ENCODE peak calls at places on chromosomes 1 and 21, in seven cellular contexts. N, U, E, G, R, C and F are unnamed samples.

GRCh38 chr1:57623039-57623790 is 199.4 kb upstream of the DAB1 start:
- DNase-seq in C (no peak), G (no peak), N (peak), U (peak), E (peak), R (peak), F (no peak)

GRCh38 chr1:117846674-117847425 is 82.6 kb downstream of the GDAP2 start:
- DNase-seq in N (no peak), G (no peak), R (no peak), E (no peak), U (no peak), C (no peak), F (no peak)

GRCh38 chr21:45130324-45130774 is 56.0 kb downstream of the ADARB1 start:
- DNase-seq in R (no peak), U (no peak), E (peak), G (no peak), N (peak), C (peak), F (peak)

GRCh38 chr21:43308511-43309283 is 118.2 kb downstream of the SIK1 start:
- DNase-seq in N (no peak), G (no peak), E (no peak), R (no peak), C (no peak), U (no peak), F (no peak)

GRCh38 chr1:54464477-54465146 is 58.4 kb upstream of the SSBP3 start:
- DNase-seq in C (no peak), R (peak), U (no peak), N (peak), E (no peak), G (no peak), F (no peak)

GRCh38 chr1:156574039-156574633 is 1.8 kb upstream of the IQGAP3 start:
- DNase-seq in N (no peak), C (no peak), U (no peak), E (no peak), R (no peak), G (no peak), F (no peak)

GRCh38 chr1:67361646-67362045 is 54.0 kb downstream of the IL12RB2 start:
- DNase-seq in N (no peak), C (no peak), U (no peak), R (no peak), G (no peak), E (no peak), F (no peak)

GRCh38 chr1:39895096-39895495 is 6.6 kb downstream of the MYCL start:
- DNase-seq in N (no peak), U (no peak), G (no peak), R (no peak), E (no peak), C (peak), F (peak)

GRCh38 chr1:211775208-211775607 is 55.4 kb downstream of the LPGAT1 start:
- DNase-seq in C (no peak), U (no peak), R (no peak), E (no peak), G (no peak), N (no peak), F (no peak)

GRCh38 chr21:44732956-44733355 is 21.6 kb upstream of the TSPEAR start:
- DNase-seq in G (no peak), C (no peak), E (no peak), R (no peak), N (no peak), U (no peak), F (no peak)

GRCh38 chr1:201016211-201016651 is 7.3 kb downstream of the KIF21B start:
- DNase-seq in E (peak), U (no peak), G (no peak), R (no peak), N (peak), C (no peak), F (peak)

GRCh38 chr1:45928486-45929205 is 125.2 kb downstream of the MAST2 start:
- DNase-seq in U (no peak), N (peak), E (no peak), R (no peak), G (no peak), C (no peak), F (no peak)

GRCh38 chr1:65277605-65278343 is 31.6 kb upstream of the DNAJC6 start:
- DNase-seq in U (no peak), R (no peak), G (no peak), N (no peak), E (no peak), C (no peak), F (no peak)

GRCh38 chr1:209569445-209570207 is 13.9 kb upstream of the CAMK1G start:
- DNase-seq in C (peak), E (peak), U (peak), N (peak), G (peak), R (peak), F (peak)

GRCh38 chr1:153699116-153699515 is 20.6 kb downstream of the NPR1 start:
- DNase-seq in G (peak), C (peak), R (no peak), E (peak), N (peak), U (no peak), F (peak)

GRCh38 chr1:183075861-183076260 is 52.6 kb downstream of the LAMC1 start:
- DNase-seq in G (no peak), R (no peak), E (peak), C (no peak), N (no peak), U (no peak), F (no peak)

GRCh38 chr1:15802234-15802965 is 5.0 kb downstream of the UQCRHL start:
- DNase-seq in G (no peak), C (no peak), U (no peak), R (no peak), E (no peak), N (peak), F (no peak)

GRCh38 chr1:164380893-164381292 is 178.1 kb upstream of the PBX1 start:
- DNase-seq in U (no peak), G (no peak), N (no peak), E (no peak), C (no peak), R (no peak), F (no peak)

GRCh38 chr1:74650561-74650960 is 23.0 kb downstream of the ERICH3 start:
- DNase-seq in C (peak), N (peak), G (no peak), R (no peak), E (peak), U (no peak), F (peak)

GRCh38 chr1:6280761-6281451 is 20.0 kb upstream of the GPR153 start:
- DNase-seq in R (peak), E (no peak), U (peak), C (no peak), G (no peak), N (no peak), F (no peak)
- TF ChIP-seq CTCF in R (peak), E (peak), U (peak), C (peak), G (peak), N (peak), F (no peak)

GRCh38 chr1:23801338-23801748 is 789 bp upstream of the GALE start:
- DNase-seq in N (no peak), G (no peak), R (peak), C (no peak), E (no peak), U (no peak), F (peak)

GRCh38 chr1:23801876-23802275 is 1.3 kb upstream of the GALE start:
- DNase-seq in C (no peak), U (no peak), R (peak), N (no peak), G (no peak), E (no peak), F (no peak)

GRCh38 chr1:23805025-23805424 is 4.5 kb upstream of the GALE start:
- DNase-seq in G (no peak), E (no peak), C (no peak), N (no peak), R (no peak), U (no peak), F (no peak)

GRCh38 chr1:23803674-23804073 is 3.1 kb upstream of the GALE start:
- DNase-seq in C (no peak), E (no peak), G (no peak), N (no peak), U (no peak), R (no peak), F (no peak)

DNA sequence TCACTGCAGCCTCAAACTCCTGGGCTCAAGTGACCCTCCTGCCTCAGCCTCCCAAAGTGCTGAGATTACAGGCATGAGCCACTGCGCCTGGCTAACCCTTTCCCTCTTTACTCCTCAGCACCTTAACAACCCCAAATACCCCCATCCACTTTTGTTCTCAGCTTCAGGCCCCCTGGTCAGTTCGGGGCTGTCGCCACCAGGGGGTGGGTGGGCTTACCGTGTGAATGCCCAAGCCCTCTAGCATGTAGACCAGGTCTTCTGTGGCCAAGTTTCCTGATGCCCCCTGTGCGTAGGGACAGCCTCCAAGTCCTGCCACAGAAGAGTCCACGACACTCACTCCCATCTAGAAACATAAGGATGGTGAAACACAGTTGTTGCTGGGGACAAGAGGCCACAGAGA is 3.6 kb upstream of the GALE start:
- DNase-seq in E (no peak), N (no peak), U (no peak), R (peak), G (no peak), C (no peak), F (no peak)
- TF ChIP-seq CTCF in E (peak), N (peak), U (peak), R (peak), G (no peak), C (peak), F (no peak)

DNA sequence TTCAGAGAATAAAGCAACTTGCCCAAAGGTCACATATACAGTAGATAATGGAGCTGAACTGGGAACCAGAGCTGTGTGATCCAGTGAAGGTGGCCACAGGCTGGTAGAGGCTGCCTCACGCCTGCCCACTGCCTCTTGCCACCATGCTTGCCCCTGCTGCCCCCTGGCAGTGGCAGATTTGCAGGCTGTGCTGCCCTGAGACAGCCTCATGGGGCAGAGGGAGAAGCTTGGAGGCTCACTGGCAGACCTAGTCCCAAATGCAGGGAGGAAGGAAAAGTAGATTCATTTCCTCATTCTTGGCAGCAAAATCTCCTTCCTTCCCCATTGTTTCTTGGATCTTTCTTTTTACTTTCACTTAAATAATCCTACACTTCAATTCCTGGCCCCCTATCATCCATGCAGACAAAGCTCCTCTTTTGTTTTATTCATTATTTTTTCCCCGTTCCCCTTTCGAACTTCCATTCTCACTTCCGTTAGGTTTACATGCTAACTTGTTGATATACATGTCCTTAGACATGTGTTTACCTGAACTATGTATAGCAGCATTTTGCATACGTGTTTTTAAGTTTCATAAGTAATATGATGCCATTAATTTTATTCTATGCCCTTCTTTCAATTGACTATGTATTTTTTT is 66.9 kb upstream of the LYST start:
- DNase-seq in R (no peak), G (no peak), U (no peak), E (no peak), C (peak), N (no peak), F (no peak)
- TF ChIP-seq CTCF in R (peak), G (no peak), U (no peak), E (no peak), C (peak), N (no peak), F (peak)

DNA sequence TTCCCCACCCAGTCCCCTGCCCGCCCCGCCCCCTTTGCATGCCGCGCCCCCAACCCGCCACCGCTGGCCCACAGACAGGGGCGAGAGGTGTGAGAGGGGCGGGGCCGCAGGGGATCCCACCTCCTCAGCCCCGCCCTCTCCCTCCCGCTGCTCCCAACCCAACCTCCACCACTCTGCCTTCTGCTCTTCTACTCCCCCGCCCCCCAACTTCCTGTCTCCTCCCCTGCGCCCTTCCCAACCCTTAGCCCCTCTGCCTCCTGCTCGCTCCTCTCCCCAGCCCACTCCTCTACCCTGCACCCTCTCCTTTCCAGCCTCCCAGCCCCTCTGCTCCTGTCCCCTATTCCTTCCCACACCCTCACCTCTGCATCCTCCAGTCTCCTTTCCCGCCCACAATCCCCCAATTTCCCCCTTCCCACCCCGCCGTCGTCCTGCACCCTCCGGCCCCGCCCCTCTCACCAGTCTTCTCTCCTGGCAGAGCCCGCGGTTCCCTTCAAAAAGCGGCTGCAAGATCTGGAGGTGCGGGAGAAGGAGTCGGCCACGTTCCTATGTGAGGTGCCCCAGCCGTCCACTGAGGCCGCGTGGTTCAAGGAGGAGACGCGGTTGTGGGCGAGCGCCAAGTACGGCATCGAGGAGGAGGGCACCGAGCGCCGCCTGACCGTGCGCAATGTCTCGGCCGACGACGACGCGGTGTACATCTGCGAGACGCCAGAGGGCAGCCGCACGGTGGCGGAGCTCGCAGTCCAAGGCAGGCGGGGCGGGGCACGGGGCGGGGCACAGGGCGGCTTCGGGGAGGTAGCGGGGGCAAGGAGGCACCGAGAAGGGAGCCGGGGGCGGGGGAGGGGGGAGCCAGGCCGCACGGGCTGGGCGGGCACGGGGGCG is 5.4 kb downstream of the OBSCN start:
- DNase-seq in U (peak), N (peak), G (peak), C (peak), R (peak), E (peak), F (peak)
- TF ChIP-seq CTCF in U (peak), N (peak), G (peak), C (peak), R (peak), E (peak), F (peak)

GRCh38 chr1:4584471-4584870 is 69.9 kb upstream of the AJAP1 start:
- DNase-seq in N (no peak), R (no peak), E (no peak), G (no peak), U (no peak), C (no peak), F (no peak)

GRCh38 chr1:4587721-4588120 is 66.7 kb upstream of the AJAP1 start:
- DNase-seq in C (no peak), N (no peak), U (no peak), G (no peak), E (no peak), R (no peak), F (no peak)

GRCh38 chr1:4585705-4586104 is 68.7 kb upstream of the AJAP1 start:
- DNase-seq in R (no peak), E (no peak), N (no peak), G (no peak), C (no peak), U (no peak), F (no peak)

GRCh38 chr1:4586611-4587010 is 67.8 kb upstream of the AJAP1 start:
- DNase-seq in N (no peak), C (no peak), G (no peak), U (no peak), E (no peak), R (no peak), F (no peak)

DNA sequence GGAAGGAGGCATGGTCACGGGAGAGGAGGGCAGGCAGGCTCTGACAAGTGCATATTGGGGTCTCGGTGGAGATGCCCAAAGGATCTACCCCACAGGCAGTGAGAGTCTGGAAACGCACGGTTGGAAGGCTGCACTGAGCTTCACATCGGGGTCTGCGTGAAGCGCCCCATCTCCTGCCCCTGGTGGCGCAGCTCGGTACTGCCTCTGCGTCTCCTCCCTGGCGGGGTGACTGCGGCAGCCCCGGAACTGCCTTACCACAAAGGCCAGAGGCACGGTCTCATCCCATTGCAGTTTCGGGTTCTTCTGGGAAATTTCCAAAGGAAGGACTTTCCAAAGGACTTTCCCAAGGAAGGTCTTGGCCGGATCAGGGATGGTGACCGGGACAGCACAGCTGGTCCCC is 69.2 kb upstream of the AJAP1 start:
- DNase-seq in N (no peak), R (peak), C (no peak), G (no peak), U (peak), E (no peak), F (no peak)
- TF ChIP-seq CTCF in N (no peak), R (no peak), C (peak), G (no peak), U (peak), E (peak), F (no peak)

GRCh38 chr1:226952121-226952441 is 12.0 kb downstream of the COQ8A start:
- DNase-seq in N (no peak), G (no peak), U (no peak), C (no peak), E (no peak), R (no peak), F (no peak)
- TF ChIP-seq CTCF in N (no peak), G (no peak), U (no peak), C (no peak), E (no peak), R (no peak), F (no peak)

GRCh38 chr1:60596791-60597748 is 485.3 kb upstream of the NFIA start:
- DNase-seq in U (no peak), G (no peak), E (peak), C (peak), R (no peak), N (no peak), F (peak)
- TF ChIP-seq CTCF in U (no peak), G (no peak), E (peak), C (no peak), R (no peak), N (no peak), F (no peak)

DNA sequence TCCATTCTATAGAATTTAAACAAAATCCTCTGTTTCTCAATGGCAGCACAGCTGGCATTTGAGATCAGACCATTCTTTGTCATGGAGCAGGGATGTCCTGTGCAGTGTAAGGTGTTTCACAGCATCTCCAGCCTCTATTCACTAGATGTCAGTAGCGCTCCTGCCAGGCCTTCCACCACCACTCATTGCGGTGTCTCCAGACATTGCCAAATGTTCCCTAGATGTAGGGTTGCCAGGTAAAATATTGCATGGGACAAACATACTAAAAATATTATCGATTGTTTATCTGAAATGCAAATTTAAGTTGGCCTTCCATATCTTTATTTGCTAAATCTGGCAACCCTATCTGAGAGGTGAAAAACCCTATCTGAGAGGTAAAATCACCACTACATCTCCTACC is 11.7 kb downstream of the ITLN2 start:
- DNase-seq in E (peak), N (no peak), G (no peak), R (peak), C (no peak), U (no peak), F (peak)
- TF ChIP-seq CTCF in E (peak), N (peak), G (no peak), R (peak), C (peak), U (no peak), F (peak)

DNA sequence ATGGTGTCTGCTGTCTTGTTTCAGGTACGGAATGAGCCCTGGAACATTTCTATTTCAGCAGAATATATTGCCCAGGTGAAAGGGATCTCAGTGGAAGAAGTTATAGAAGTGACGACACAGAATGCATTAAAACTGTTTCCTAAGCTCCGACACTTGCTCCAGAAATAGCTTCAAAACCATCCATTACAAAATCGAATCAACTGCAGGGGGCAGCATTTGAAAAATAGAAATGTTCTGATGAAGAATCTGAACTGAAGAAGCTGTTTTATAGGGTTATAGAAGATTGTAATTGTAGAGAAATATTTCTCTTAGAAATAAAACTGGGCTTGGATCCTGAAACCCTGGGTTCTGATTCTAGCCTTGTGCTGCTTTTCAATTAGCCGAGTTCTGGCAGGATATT is 23.3 kb downstream of the TATDN3 start:
- DNase-seq in U (peak), N (no peak), C (no peak), R (peak), G (no peak), E (peak), F (peak)
- TF ChIP-seq CTCF in U (peak), N (peak), C (peak), R (peak), G (peak), E (peak), F (no peak)

GRCh38 chr1:234980224-234980656 is 148.4 kb downstream of the TOMM20 start:
- DNase-seq in E (peak), N (no peak), U (no peak), C (no peak), R (no peak), G (no peak), F (peak)
- TF ChIP-seq CTCF in E (no peak), N (no peak), U (no peak), C (no peak), R (no peak), G (no peak), F (no peak)